ENCODE peak calls at places on chromosome 5, in six cellular contexts. P, I, L, B, N and C are unnamed samples.

GRCh38 chr5:72134226-72134625 is 27.0 kb downstream of the MAP1B start:
- DNase-seq in P (no peak), I (no peak), L (no peak), B (no peak), N (no peak), C (no peak)

GRCh38 chr5:13745508-13745907 is 199.0 kb downstream of the DNAH5 start:
- DNase-seq in P (peak), I (no peak), L (peak), B (no peak), N (no peak), C (no peak)

GRCh38 chr5:149632311-149633251 is 51.3 kb downstream of the ARHGEF37 start:
- DNase-seq in P (peak), I (no peak), L (peak), B (no peak), N (no peak), C (no peak)

GRCh38 chr5:22908129-22908528 is 55.0 kb upstream of the CDH12 start:
- DNase-seq in P (peak), I (no peak), L (no peak), B (no peak), N (no peak), C (no peak)

GRCh38 chr5:85484982-85485574 is 1100.4 kb upstream of the EDIL3 start:
- DNase-seq in P (no peak), I (no peak), L (no peak), B (no peak), N (no peak), C (no peak)

GRCh38 chr5:138149530-138149929 is 10.3 kb upstream of the NME5 start:
- DNase-seq in P (peak), I (no peak), L (peak), B (no peak), N (no peak), C (no peak)

GRCh38 chr5:178153530-178154340 is at the start of gene NHP2:
- DNase-seq in P (peak), I (peak), L (peak), B (peak), N (peak), C (peak)

GRCh38 chr5:138650196-138650595 is 75.0 kb upstream of the HSPA9 start:
- DNase-seq in P (no peak), I (no peak), L (no peak), B (no peak), N (no peak), C (no peak)

GRCh38 chr5:90093931-90094485 is 315.5 kb downstream of the CETN3 start:
- DNase-seq in P (no peak), I (no peak), L (no peak), B (no peak), N (no peak), C (no peak)

GRCh38 chr5:74262810-74263209 is 377.7 kb downstream of the ENC1 start:
- DNase-seq in P (no peak), I (no peak), L (peak), B (no peak), N (no peak), C (no peak)

GRCh38 chr5:68396722-68397121 is 181.2 kb downstream of the PIK3R1 start:
- DNase-seq in P (no peak), I (no peak), L (no peak), B (no peak), N (no peak), C (no peak)

GRCh38 chr5:16857635-16858034 is 78.5 kb downstream of the MYO10 start:
- DNase-seq in P (no peak), I (no peak), L (peak), B (no peak), N (no peak), C (no peak)

GRCh38 chr5:33409435-33410146 is 31.2 kb upstream of the TARS1 start:
- DNase-seq in P (peak), I (no peak), L (peak), B (no peak), N (no peak), C (no peak)

GRCh38 chr5:4994994-4995393 is 145.1 kb upstream of the ADAMTS16 start:
- DNase-seq in P (peak), I (no peak), L (peak), B (no peak), N (no peak), C (no peak)

GRCh38 chr5:126263567-126264173 is 159.5 kb upstream of the GRAMD2B start:
- DNase-seq in P (no peak), I (no peak), L (no peak), B (no peak), N (no peak), C (no peak)

GRCh38 chr5:111254613-111255012 is 30.4 kb downstream of the CAMK4 start:
- DNase-seq in P (peak), I (peak), L (peak), B (no peak), N (no peak), C (no peak)

GRCh38 chr5:56656816-56657740 is 158.3 kb upstream of the MAP3K1 start:
- DNase-seq in P (peak), I (no peak), L (peak), B (no peak), N (no peak), C (no peak)

GRCh38 chr5:1141827-1142226 is 30.0 kb upstream of the SLC12A7 start:
- DNase-seq in P (no peak), I (no peak), L (no peak), B (no peak), N (no peak), C (no peak)

GRCh38 chr5:53200309-53200708 is 90.8 kb upstream of the MOCS2 start:
- DNase-seq in P (peak), I (no peak), L (no peak), B (no peak), N (no peak), C (no peak)

GRCh38 chr5:135551593-135552447 is 16.1 kb upstream of the NEUROG1 start:
- DNase-seq in P (peak), I (peak), L (peak), B (peak), N (peak), C (no peak)

GRCh38 chr5:142803428-142804111 is 33.4 kb downstream of the ARHGAP26 start:
- DNase-seq in P (peak), I (no peak), L (no peak), B (no peak), N (no peak), C (no peak)

GRCh38 chr5:52727568-52727967 is 60.1 kb upstream of the ITGA1 start:
- DNase-seq in P (peak), I (no peak), L (peak), B (no peak), N (no peak), C (no peak)

GRCh38 chr5:126875303-126875785 is 98.4 kb downstream of the LMNB1 start:
- DNase-seq in P (no peak), I (no peak), L (no peak), B (no peak), N (no peak), C (no peak)

GRCh38 chr5:40906351-40906751 is 2.9 kb upstream of the C7 start:
- DNase-seq in P (peak), I (no peak), L (no peak), B (no peak), N (no peak), C (no peak)

GRCh38 chr5:131064669-131065371 is 100.2 kb downstream of the HINT1 start:
- DNase-seq in P (no peak), I (no peak), L (no peak), B (no peak), N (no peak), C (no peak)

GRCh38 chr5:7869474-7870136 is 657 bp downstream of the MTRR start:
- DNase-seq in P (no peak), I (peak), L (peak), B (no peak), N (no peak), C (no peak)

GRCh38 chr5:3197699-3198098 is 397.9 kb upstream of the IRX1 start:
- DNase-seq in P (no peak), I (no peak), L (no peak), B (no peak), N (peak), C (no peak)

GRCh38 chr5:10324519-10325370 is 17.0 kb upstream of the CMBL start:
- DNase-seq in P (no peak), I (no peak), L (no peak), B (no peak), N (no peak), C (peak)

GRCh38 chr5:8033261-8033660 is 164.3 kb downstream of the MTRR start:
- DNase-seq in P (no peak), I (no peak), L (no peak), B (no peak), N (no peak), C (no peak)

GRCh38 chr5:71651554-71651953 is 64.4 kb downstream of the MCCC2 start:
- DNase-seq in P (no peak), I (no peak), L (no peak), B (no peak), N (no peak), C (no peak)

GRCh38 chr5:96661101-96661840 is 905 bp upstream of the CAST start:
- DNase-seq in P (peak), I (peak), L (peak), B (no peak), N (peak), C (no peak)

GRCh38 chr5:541148-541887 is 17.1 kb upstream of the SLC9A3 start:
- DNase-seq in P (no peak), I (no peak), L (no peak), B (peak), N (no peak), C (no peak)

GRCh38 chr5:151086905-151087360 is 6.1 kb upstream of the TNIP1 start:
- DNase-seq in P (peak), I (peak), L (no peak), B (no peak), N (no peak), C (no peak)

GRCh38 chr5:76617675-76618074 is 5.5 kb downstream of the F2RL2 start:
- DNase-seq in P (peak), I (no peak), L (peak), B (no peak), N (no peak), C (no peak)

GRCh38 chr5:115626444-115626823 is 598 bp upstream of the TMED7 start:
- DNase-seq in P (peak), I (no peak), L (no peak), B (no peak), N (no peak), C (no peak)

GRCh38 chr5:36606052-36606436 is 362 bp upstream of the SLC1A3 start:
- DNase-seq in P (no peak), I (no peak), L (no peak), B (no peak), N (no peak), C (no peak)

GRCh38 chr5:128586848-128587247 is 48.8 kb upstream of the FBN2 start:
- DNase-seq in P (peak), I (no peak), L (peak), B (no peak), N (no peak), C (no peak)

GRCh38 chr5:133926960-133927615 is 41.3 kb downstream of the C5orf15 start:
- DNase-seq in P (no peak), I (no peak), L (peak), B (no peak), N (no peak), C (no peak)

GRCh38 chr5:141484499-141485304 is at the start of gene PCDHGC4:
- DNase-seq in P (no peak), I (no peak), L (no peak), B (no peak), N (no peak), C (no peak)